ENCODE peak calls at places on chromosomes 12 and 14, in five cellular contexts. A is stomach, Y is breast epithelium, P is esophagus squamous epithelium, G is thyroid gland. B is an unnamed sample.

GRCh38 chr12:27272375-27273028 is 28.4 kb downstream of the STK38L start:
- DNase-seq in A (no peak), Y (no peak), P (no peak), G (no peak), B (peak; percentile 45)

GRCh38 chr12:111761099-111761498 is 5.6 kb upstream of the ALDH2 start:
- DNase-seq in A (no peak), Y (no peak), P (no peak), G (no peak), B (no peak)

GRCh38 chr12:111035578-111036301 is 115.4 kb upstream of the MYL2 start:
- DNase-seq in A (no peak), Y (no peak), P (no peak), G (peak; percentile 75), B (no peak)

GRCh38 chr12:51269174-51270066 is 795 bp downstream of the SMAGP start:
- DNase-seq in A (peak; percentile 69), Y (no peak), P (no peak), G (peak; percentile 58), B (no peak)

GRCh38 chr12:96908170-96908675 is 1.2 kb downstream of the NEDD1 start:
- DNase-seq in A (no peak), Y (no peak), P (no peak), G (no peak), B (no peak)

GRCh38 chr14:105889666-105890473 is 363.5 kb downstream of the TMEM121 start:
- DNase-seq in A (no peak), Y (peak; percentile 19), P (no peak), G (no peak), B (peak; percentile 4)

GRCh38 chr12:115798309-115798917 is 479.1 kb downstream of the MED13L start:
- DNase-seq in A (no peak), Y (no peak), P (no peak), G (no peak), B (no peak)

GRCh38 chr14:52895000-52895399 is 55.9 kb downstream of the FERMT2 start:
- DNase-seq in A (no peak), Y (no peak), P (no peak), G (no peak), B (no peak)

GRCh38 chr12:71504471-71504852 is 64.9 kb downstream of the LGR5 start:
- DNase-seq in A (no peak), Y (no peak), P (no peak), G (no peak), B (no peak)

GRCh38 chr12:129193263-129193871 is 340.1 kb downstream of the GLT1D1 start:
- DNase-seq in A (peak; percentile 34), Y (no peak), P (no peak), G (no peak), B (no peak)

GRCh38 chr12:2064078-2064507 is 11.3 kb downstream of the CACNA1C start:
- DNase-seq in A (no peak), Y (no peak), P (no peak), G (no peak), B (no peak)

GRCh38 chr12:97967831-97968230 is 505.2 kb downstream of the RMST start:
- DNase-seq in A (no peak), Y (no peak), P (no peak), G (peak; percentile 80), B (no peak)

GRCh38 chr14:94163806-94164205 is 10.3 kb upstream of the PPP4R4 start:
- DNase-seq in A (no peak), Y (no peak), P (no peak), G (no peak), B (no peak)

GRCh38 chr14:105415481-105416428 is 3.9 kb upstream of the MTA1 start:
- DNase-seq in A (no peak), Y (no peak), P (no peak), G (no peak), B (no peak)

GRCh38 chr12:126185025-126185424 is 1119.8 kb downstream of the AACS start:
- DNase-seq in A (no peak), Y (no peak), P (no peak), G (no peak), B (no peak)

GRCh38 chr14:105856676-105857222 is 330.4 kb downstream of the TMEM121 start:
- DNase-seq in A (no peak), Y (no peak), P (no peak), G (no peak), B (peak; percentile 7)

GRCh38 chr14:27688823-27689444 is 1077.7 kb upstream of the FOXG1 start:
- DNase-seq in A (no peak), Y (no peak), P (no peak), G (no peak), B (no peak)

GRCh38 chr12:52121848-52122838 is 42.6 kb downstream of the SMIM41 start:
- DNase-seq in A (peak; percentile 78), Y (no peak), P (no peak), G (peak; percentile 78), B (no peak)

GRCh38 chr12:63991036-63991547 is 146.6 kb downstream of the SRGAP1 start:
- DNase-seq in A (no peak), Y (no peak), P (no peak), G (no peak), B (no peak)

GRCh38 chr12:53479314-53479713 is 19.9 kb downstream of the MAP3K12 start:
- DNase-seq in A (no peak), Y (no peak), P (no peak), G (no peak), B (no peak)

GRCh38 chr12:53474077-53474476 is 22.2 kb downstream of the PCBP2 start:
- DNase-seq in A (no peak), Y (no peak), P (no peak), G (no peak), B (no peak)

GRCh38 chr12:53474819-53475218 is 22.9 kb downstream of the PCBP2 start:
- DNase-seq in A (no peak), Y (no peak), P (no peak), G (no peak), B (no peak)

GRCh38 chr12:53478865-53479264 is 20.4 kb downstream of the MAP3K12 start:
- DNase-seq in A (no peak), Y (no peak), P (no peak), G (no peak), B (no peak)

DNA sequence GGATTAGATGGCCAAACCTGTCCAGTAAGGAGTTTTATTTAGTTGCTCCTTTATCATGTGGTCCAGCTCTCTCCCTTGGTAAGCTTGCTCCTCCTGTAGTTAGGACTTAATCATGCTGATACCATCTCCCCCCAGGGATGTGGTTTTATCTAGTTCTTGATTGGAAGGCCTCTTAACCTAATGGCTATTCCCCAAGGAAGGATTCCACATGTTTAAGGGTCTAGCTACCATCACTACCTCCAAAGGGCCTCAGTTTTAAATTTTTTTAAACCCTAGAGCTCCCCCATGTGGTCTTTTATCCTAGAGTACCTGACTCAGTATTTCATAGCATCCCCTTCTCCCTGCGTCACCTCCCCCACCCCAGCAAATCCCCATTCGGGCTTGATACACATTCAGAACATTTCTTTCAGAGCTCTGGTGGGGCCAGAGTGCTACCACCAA is 22.5 kb downstream of the MAP3K12 start:
- DNase-seq in A (no peak), Y (no peak), P (no peak), G (no peak), B (no peak)
- TF ChIP-seq POLR2A in A (no peak), Y (no peak), P (no peak), G (no peak), B (no peak)

GRCh38 chr14:69325646-69326265 is 65.8 kb downstream of the GALNT16 start:
- DNase-seq in A (no peak), Y (no peak), P (no peak), G (no peak), B (peak; percentile 5)
- TF ChIP-seq CTCF in A (no peak), Y (no peak), P (no peak), G (no peak), B (no peak)

GRCh38 chr12:50110762-50111416 is 1.1 kb upstream of the COX14 start:
- DNase-seq in A (peak; percentile 78), Y (no peak), P (no peak), G (peak; percentile 96), B (peak; percentile 40)
- TF ChIP-seq POLR2A in A (no peak), Y (no peak), P (no peak), G (no peak), B (no peak)

GRCh38 chr14:22846811-22847307 is 10.5 kb downstream of the MMP14 start:
- DNase-seq in A (no peak), Y (no peak), P (no peak), G (no peak), B (no peak)

GRCh38 chr14:22848391-22849164 is 12.2 kb downstream of the MMP14 start:
- DNase-seq in A (peak; percentile 44), Y (no peak), P (no peak), G (peak; percentile 35), B (peak; percentile 93)

GRCh38 chr14:22845821-22846625 is 9.6 kb downstream of the MMP14 start:
- DNase-seq in A (no peak), Y (no peak), P (no peak), G (no peak), B (no peak)

GRCh38 chr14:22849212-22849819 is 12.9 kb downstream of the MMP14 start:
- DNase-seq in A (peak; percentile 38), Y (peak; percentile 50), P (no peak), G (peak; percentile 17), B (peak; percentile 80)

GRCh38 chr14:22847661-22848341 is 11.4 kb downstream of the MMP14 start:
- DNase-seq in A (no peak), Y (no peak), P (no peak), G (no peak), B (peak; percentile 42)
- TF ChIP-seq CTCF in A (no peak), Y (no peak), P (no peak), G (no peak), B (no peak)

GRCh38 chr12:121799842-121800693 is 3.7 kb upstream of the SETD1B start:
- DNase-seq in A (peak; percentile 90), Y (peak; percentile 90), P (peak; percentile 52), G (peak; percentile 88), B (peak; percentile 95)
- TF ChIP-seq POLR2A in A (peak; percentile 16), Y (peak; percentile 55), P (peak; percentile 70), G (no peak), B (peak; percentile 51)

DNA sequence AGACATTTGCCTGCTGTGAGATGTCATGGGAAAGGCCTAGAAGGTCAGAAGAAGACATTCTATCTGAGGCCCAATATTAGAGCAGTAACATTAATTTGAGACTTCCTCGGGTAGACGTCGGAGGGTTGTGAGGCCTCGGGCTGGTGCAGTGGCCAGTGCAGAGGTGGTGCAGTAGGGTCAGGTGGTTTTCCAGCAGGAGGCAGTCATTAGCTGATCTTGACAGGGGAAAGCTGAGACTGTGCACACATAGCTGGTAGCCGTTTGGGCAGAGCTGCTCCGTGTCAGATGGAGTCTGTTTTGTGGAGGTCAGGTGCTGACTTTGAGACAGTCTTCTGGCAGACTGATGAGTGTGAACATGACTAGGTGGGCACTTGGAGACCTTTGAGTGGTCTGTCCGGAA is 65.7 kb upstream of the ASPG start:
- DNase-seq in A (no peak), Y (no peak), P (no peak), G (no peak), B (no peak)
- TF ChIP-seq CTCF in A (no peak), Y (no peak), P (no peak), G (no peak), B (no peak)

GRCh38 chr12:47904647-47905312 is at the start of gene VDR:
- DNase-seq in A (peak; percentile 83), Y (peak; percentile 79), P (no peak), G (peak; percentile 85), B (peak; percentile 74)
- TF ChIP-seq POLR2A in A (no peak), Y (no peak), P (peak; percentile 34), G (no peak), B (peak; percentile 27)

GRCh38 chr12:55737581-55738112 is 5.3 kb upstream of the GDF11 start:
- DNase-seq in A (no peak), Y (no peak), P (no peak), G (no peak), B (no peak)
- TF ChIP-seq CTCF in A (no peak), Y (no peak), P (no peak), G (no peak), B (no peak)